ENCODE peak calls at places on chromosome 13, in four cellular contexts. One of them, this sample, is unnamed.
A peak's percentile ranks its signal among the peaks of the same experiment; 100 is the strongest.

GRCh38 chr13:91368676-91369425 is 21.4 kb downstream of the MIR17HG start:
- DNase-seq in RWPE1: no peak
- DNase-seq in activated B cell treated with CpG ODN at 0.5 μM for 24 hours: no peak
- DNase-seq in right lobe of liver: no peak
- DNase-seq in this sample: no peak

GRCh38 chr13:39381456-39381855 is 221.5 kb downstream of the LHFPL6 start:
- DNase-seq in RWPE1: no peak
- DNase-seq in activated B cell treated with CpG ODN at 0.5 μM for 24 hours: no peak
- DNase-seq in right lobe of liver: no peak
- DNase-seq in this sample: no peak

GRCh38 chr13:42495256-42495655 is 78.7 kb upstream of the TNFSF11 start:
- DNase-seq in RWPE1: no peak
- DNase-seq in activated B cell treated with CpG ODN at 0.5 μM for 24 hours: no peak
- DNase-seq in right lobe of liver: no peak
- DNase-seq in this sample: no peak

GRCh38 chr13:110677731-110678545 is 28.0 kb downstream of the CARS2 start:
- DNase-seq in RWPE1: no peak
- DNase-seq in activated B cell treated with CpG ODN at 0.5 μM for 24 hours: no peak
- DNase-seq in right lobe of liver: no peak
- DNase-seq in this sample: no peak

GRCh38 chr13:29315847-29316246 is 279.6 kb downstream of the SLC7A1 start:
- DNase-seq in RWPE1: no peak
- DNase-seq in activated B cell treated with CpG ODN at 0.5 μM for 24 hours: no peak
- DNase-seq in right lobe of liver: no peak
- DNase-seq in this sample: no peak

GRCh38 chr13:28138756-28139470 is 568 bp downstream of the PAN3 start:
- DNase-seq in RWPE1: peak; percentile 72
- DNase-seq in activated B cell treated with CpG ODN at 0.5 μM for 24 hours: peak; percentile 80
- DNase-seq in right lobe of liver: peak; percentile 85
- DNase-seq in this sample: peak; percentile 85

GRCh38 chr13:67440240-67440639 is 210.1 kb upstream of the PCDH9 start:
- DNase-seq in RWPE1: no peak
- DNase-seq in activated B cell treated with CpG ODN at 0.5 μM for 24 hours: no peak
- DNase-seq in right lobe of liver: no peak
- DNase-seq in this sample: no peak

GRCh38 chr13:113584870-113585671 is 518 bp downstream of the TFDP1 start:
- DNase-seq in RWPE1: peak; percentile 34
- DNase-seq in activated B cell treated with CpG ODN at 0.5 μM for 24 hours: peak; percentile 40
- DNase-seq in right lobe of liver: no peak
- DNase-seq in this sample: no peak

GRCh38 chr13:113852536-113853517 is 11.0 kb downstream of the GAS6 start:
- DNase-seq in RWPE1: no peak
- DNase-seq in activated B cell treated with CpG ODN at 0.5 μM for 24 hours: no peak
- DNase-seq in right lobe of liver: no peak
- DNase-seq in this sample: no peak

GRCh38 chr13:111403266-111403665 is 82.8 kb downstream of the TEX29 start:
- DNase-seq in RWPE1: no peak
- DNase-seq in activated B cell treated with CpG ODN at 0.5 μM for 24 hours: no peak
- DNase-seq in right lobe of liver: no peak
- DNase-seq in this sample: no peak

GRCh38 chr13:30868806-30869470 is 37.1 kb upstream of the MEDAG start:
- DNase-seq in RWPE1: no peak
- DNase-seq in activated B cell treated with CpG ODN at 0.5 μM for 24 hours: no peak
- DNase-seq in right lobe of liver: no peak
- DNase-seq in this sample: no peak

GRCh38 chr13:64278493-64278892 is 2862.8 kb upstream of the PCDH20 start:
- DNase-seq in RWPE1: peak; percentile 23
- DNase-seq in activated B cell treated with CpG ODN at 0.5 μM for 24 hours: no peak
- DNase-seq in right lobe of liver: no peak
- DNase-seq in this sample: peak; percentile 3

GRCh38 chr13:65453982-65454381 is 1776.2 kb downstream of the PCDH9 start:
- DNase-seq in RWPE1: no peak
- DNase-seq in activated B cell treated with CpG ODN at 0.5 μM for 24 hours: no peak
- DNase-seq in right lobe of liver: no peak
- DNase-seq in this sample: no peak

GRCh38 chr13:27133889-27134288 is 37.7 kb downstream of the USP12 start:
- DNase-seq in RWPE1: no peak
- DNase-seq in activated B cell treated with CpG ODN at 0.5 μM for 24 hours: no peak
- DNase-seq in right lobe of liver: peak; percentile 55
- DNase-seq in this sample: no peak

GRCh38 chr13:64206430-64207225 is 2791.0 kb upstream of the PCDH20 start:
- DNase-seq in RWPE1: no peak
- DNase-seq in activated B cell treated with CpG ODN at 0.5 μM for 24 hours: no peak
- DNase-seq in right lobe of liver: no peak
- DNase-seq in this sample: no peak

GRCh38 chr13:65606622-65607021 is 1623.5 kb downstream of the PCDH9 start:
- DNase-seq in RWPE1: no peak
- DNase-seq in activated B cell treated with CpG ODN at 0.5 μM for 24 hours: no peak
- DNase-seq in right lobe of liver: no peak
- DNase-seq in this sample: peak; percentile 1

GRCh38 chr13:40283666-40284065 is 382.8 kb downstream of the FOXO1 start:
- DNase-seq in RWPE1: peak; percentile 49
- DNase-seq in activated B cell treated with CpG ODN at 0.5 μM for 24 hours: no peak
- DNase-seq in right lobe of liver: no peak
- DNase-seq in this sample: no peak

GRCh38 chr13:76516013-76516412 is 370.2 kb downstream of the KCTD12 start:
- DNase-seq in RWPE1: no peak
- DNase-seq in activated B cell treated with CpG ODN at 0.5 μM for 24 hours: no peak
- DNase-seq in right lobe of liver: no peak
- DNase-seq in this sample: peak; percentile 78

GRCh38 chr13:101127741-101128353 is 288.5 kb downstream of the NALCN start:
- DNase-seq in RWPE1: peak; percentile 63
- DNase-seq in activated B cell treated with CpG ODN at 0.5 μM for 24 hours: no peak
- DNase-seq in right lobe of liver: no peak
- DNase-seq in this sample: peak; percentile 13

GRCh38 chr13:27622102-27622820 is 569 bp downstream of the POLR1D start:
- DNase-seq in RWPE1: no peak
- DNase-seq in activated B cell treated with CpG ODN at 0.5 μM for 24 hours: no peak
- DNase-seq in right lobe of liver: no peak
- DNase-seq in this sample: no peak

GRCh38 chr13:73657821-73658540 is 476.2 kb downstream of the KLF12 start:
- DNase-seq in RWPE1: no peak
- DNase-seq in activated B cell treated with CpG ODN at 0.5 μM for 24 hours: no peak
- DNase-seq in right lobe of liver: no peak
- DNase-seq in this sample: no peak

GRCh38 chr13:49996951-49997895 is at the start of gene TRIM13:
- DNase-seq in RWPE1: peak; percentile 67
- DNase-seq in activated B cell treated with CpG ODN at 0.5 μM for 24 hours: peak; percentile 82
- DNase-seq in right lobe of liver: peak; percentile 89
- DNase-seq in this sample: peak; percentile 65

GRCh38 chr13:38687246-38688229 is 661 bp downstream of the FREM2 start:
- DNase-seq in RWPE1: peak; percentile 13
- DNase-seq in activated B cell treated with CpG ODN at 0.5 μM for 24 hours: no peak
- DNase-seq in right lobe of liver: peak; percentile 27
- DNase-seq in this sample: no peak

GRCh38 chr13:73715114-73715909 is 418.9 kb downstream of the KLF12 start:
- DNase-seq in RWPE1: no peak
- DNase-seq in activated B cell treated with CpG ODN at 0.5 μM for 24 hours: no peak
- DNase-seq in right lobe of liver: no peak
- DNase-seq in this sample: no peak

GRCh38 chr13:112468069-112468468 is 91.9 kb downstream of the SPACA7 start:
- DNase-seq in RWPE1: no peak
- DNase-seq in activated B cell treated with CpG ODN at 0.5 μM for 24 hours: no peak
- DNase-seq in right lobe of liver: no peak
- DNase-seq in this sample: no peak

GRCh38 chr13:112685856-112686255 is 4.0 kb upstream of the ATP11A start:
- DNase-seq in RWPE1: peak; percentile 14
- DNase-seq in activated B cell treated with CpG ODN at 0.5 μM for 24 hours: no peak
- DNase-seq in right lobe of liver: no peak
- DNase-seq in this sample: no peak

GRCh38 chr13:46799139-46799538 is 2.2 kb upstream of the ESD start:
- DNase-seq in RWPE1: no peak
- DNase-seq in activated B cell treated with CpG ODN at 0.5 μM for 24 hours: no peak
- DNase-seq in right lobe of liver: no peak
- DNase-seq in this sample: no peak

GRCh38 chr13:75505327-75505726 is 23.4 kb upstream of the TBC1D4 start:
- DNase-seq in RWPE1: no peak
- DNase-seq in activated B cell treated with CpG ODN at 0.5 μM for 24 hours: no peak
- DNase-seq in right lobe of liver: no peak
- DNase-seq in this sample: no peak

GRCh38 chr13:31761951-31762350 is 22.6 kb downstream of the RXFP2 start:
- DNase-seq in RWPE1: no peak
- DNase-seq in activated B cell treated with CpG ODN at 0.5 μM for 24 hours: no peak
- DNase-seq in right lobe of liver: no peak
- DNase-seq in this sample: no peak

GRCh38 chr13:35210234-35210633 is 266.3 kb downstream of the MAB21L1 start:
- DNase-seq in RWPE1: peak; percentile 0
- DNase-seq in activated B cell treated with CpG ODN at 0.5 μM for 24 hours: no peak
- DNase-seq in right lobe of liver: no peak
- DNase-seq in this sample: no peak

GRCh38 chr13:45316210-45316799 is 24.7 kb downstream of the TPT1 start:
- DNase-seq in RWPE1: no peak
- DNase-seq in activated B cell treated with CpG ODN at 0.5 μM for 24 hours: no peak
- DNase-seq in right lobe of liver: no peak
- DNase-seq in this sample: no peak

GRCh38 chr13:48233886-48234488 is 981 bp downstream of the ITM2B start:
- DNase-seq in RWPE1: no peak
- DNase-seq in activated B cell treated with CpG ODN at 0.5 μM for 24 hours: no peak
- DNase-seq in right lobe of liver: no peak
- DNase-seq in this sample: no peak

GRCh38 chr13:28475916-28476725 is 18.8 kb downstream of the FLT1 start:
- DNase-seq in RWPE1: peak; percentile 50
- DNase-seq in activated B cell treated with CpG ODN at 0.5 μM for 24 hours: no peak
- DNase-seq in right lobe of liver: no peak
- DNase-seq in this sample: peak; percentile 61

GRCh38 chr13:103525530-103525929 is 459.3 kb upstream of the SLC10A2 start:
- DNase-seq in RWPE1: no peak
- DNase-seq in activated B cell treated with CpG ODN at 0.5 μM for 24 hours: no peak
- DNase-seq in right lobe of liver: no peak
- DNase-seq in this sample: no peak

GRCh38 chr13:114142640-114143490 is 10.4 kb upstream of the RASA3 start:
- DNase-seq in RWPE1: no peak
- DNase-seq in activated B cell treated with CpG ODN at 0.5 μM for 24 hours: no peak
- DNase-seq in right lobe of liver: no peak
- DNase-seq in this sample: no peak

GRCh38 chr13:86870388-86870966 is 800.7 kb upstream of the SLITRK5 start:
- DNase-seq in RWPE1: no peak
- DNase-seq in activated B cell treated with CpG ODN at 0.5 μM for 24 hours: no peak
- DNase-seq in right lobe of liver: no peak
- DNase-seq in this sample: no peak

GRCh38 chr13:66635526-66635925 is 594.6 kb downstream of the PCDH9 start:
- DNase-seq in RWPE1: peak; percentile 63
- DNase-seq in activated B cell treated with CpG ODN at 0.5 μM for 24 hours: no peak
- DNase-seq in right lobe of liver: no peak
- DNase-seq in this sample: peak; percentile 68

GRCh38 chr13:25756916-25757315 is 294.9 kb downstream of the SHISA2 start:
- DNase-seq in RWPE1: no peak
- DNase-seq in activated B cell treated with CpG ODN at 0.5 μM for 24 hours: no peak
- DNase-seq in right lobe of liver: no peak
- DNase-seq in this sample: no peak
- TF ChIP-seq CTCF in RWPE1: no peak
- TF ChIP-seq CTCF in activated B cell treated with CpG ODN at 0.5 μM for 24 hours: no peak
- TF ChIP-seq CTCF in right lobe of liver: no peak
- TF ChIP-seq CTCF in this sample: no peak

DNA sequence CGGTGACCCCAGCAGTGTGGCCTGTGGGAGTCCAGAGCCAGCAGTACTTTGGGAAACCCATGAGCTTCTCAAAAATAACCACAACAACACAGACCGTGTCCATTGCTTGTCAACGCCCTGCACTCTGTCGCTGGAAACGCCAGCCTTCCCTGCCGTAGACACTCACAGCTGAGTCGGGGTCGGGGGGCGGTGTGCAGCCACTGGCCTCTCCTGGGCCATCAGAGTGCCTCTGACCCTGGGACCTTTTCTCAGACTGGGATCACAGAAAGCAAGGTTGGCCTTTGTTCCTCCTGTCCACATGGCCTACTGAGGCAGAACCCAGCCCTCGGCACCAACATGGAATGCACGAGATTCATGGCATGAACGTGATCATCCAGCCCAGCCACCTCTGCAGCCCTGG is 95.7 kb downstream of the TUBA3C start:
- DNase-seq in RWPE1: no peak
- DNase-seq in activated B cell treated with CpG ODN at 0.5 μM for 24 hours: no peak
- DNase-seq in right lobe of liver: no peak
- DNase-seq in this sample: no peak
- TF ChIP-seq CTCF in RWPE1: no peak
- TF ChIP-seq CTCF in activated B cell treated with CpG ODN at 0.5 μM for 24 hours: no peak
- TF ChIP-seq CTCF in right lobe of liver: no peak
- TF ChIP-seq CTCF in this sample: no peak

DNA sequence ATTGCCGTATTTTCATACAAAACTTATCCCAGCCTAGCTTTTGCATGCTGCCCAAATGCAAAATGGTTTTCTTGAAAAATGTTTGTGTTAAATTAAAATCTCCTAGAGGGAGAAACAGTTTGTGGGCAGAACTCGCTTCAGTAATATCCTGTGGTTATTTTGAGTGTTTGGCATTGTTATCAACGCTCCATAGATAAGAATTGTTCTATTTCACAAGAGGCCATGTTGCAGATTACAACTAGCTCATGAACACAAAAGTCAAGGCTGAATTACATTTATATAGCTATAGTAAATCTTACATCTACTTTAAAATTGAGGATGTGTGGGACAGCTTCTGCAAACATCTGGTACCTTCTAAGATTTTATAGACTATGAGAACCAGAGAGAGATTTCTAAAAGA is 447.9 kb downstream of the DCT start:
- DNase-seq in RWPE1: no peak
- DNase-seq in activated B cell treated with CpG ODN at 0.5 μM for 24 hours: no peak
- DNase-seq in right lobe of liver: no peak
- DNase-seq in this sample: no peak
- TF ChIP-seq CTCF in RWPE1: no peak
- TF ChIP-seq CTCF in activated B cell treated with CpG ODN at 0.5 μM for 24 hours: no peak
- TF ChIP-seq CTCF in right lobe of liver: no peak
- TF ChIP-seq CTCF in this sample: no peak

GRCh38 chr13:36918246-36919060 is 1.6 kb downstream of the SMAD9 start:
- DNase-seq in RWPE1: no peak
- DNase-seq in activated B cell treated with CpG ODN at 0.5 μM for 24 hours: no peak
- DNase-seq in right lobe of liver: no peak
- DNase-seq in this sample: no peak
- TF ChIP-seq CTCF in RWPE1: no peak
- TF ChIP-seq CTCF in activated B cell treated with CpG ODN at 0.5 μM for 24 hours: no peak
- TF ChIP-seq CTCF in right lobe of liver: no peak
- TF ChIP-seq CTCF in this sample: no peak

GRCh38 chr13:107203146-107203847 is 635.4 kb upstream of the ARGLU1 start:
- DNase-seq in RWPE1: no peak
- DNase-seq in activated B cell treated with CpG ODN at 0.5 μM for 24 hours: no peak
- DNase-seq in right lobe of liver: no peak
- DNase-seq in this sample: no peak
- TF ChIP-seq CTCF in RWPE1: no peak
- TF ChIP-seq CTCF in activated B cell treated with CpG ODN at 0.5 μM for 24 hours: no peak
- TF ChIP-seq CTCF in right lobe of liver: peak; percentile 23
- TF ChIP-seq CTCF in this sample: peak; percentile 44